ENCODE peak calls at places on chromosomes 3 and 15, in four cellular contexts. I is heart left ventricle, M is neural progenitor cell, K is ovary. Y is an unnamed sample. For H3K4me1, the result is how much of the 10 kb centered on the place peaks cover.

GRCh38 chr15:68383161-68384074 is 48.5 kb downstream of the ITGA11 start:
- DNase-seq in K (no peak), M (peak), I (peak), Y (no peak)

GRCh38 chr15:77983708-77984445 is 93.6 kb downstream of the TBC1D2B start:
- DNase-seq in M (no peak), I (peak), K (peak), Y (no peak)

GRCh38 chr3:112966633-112967032 is 8.3 kb downstream of the CD200R1 start:
- DNase-seq in I (no peak), K (no peak), M (no peak), Y (no peak)

GRCh38 chr15:90664650-90665287 is 52.4 kb upstream of the BLM start:
- DNase-seq in M (no peak), K (peak), I (peak), Y (peak)

GRCh38 chr15:65986416-65986815 is 117.1 kb downstream of the RAB11A start:
- DNase-seq in K (no peak), M (no peak), I (no peak), Y (no peak)

GRCh38 chr3:82568776-82569338 is 807.4 kb upstream of the GBE1 start:
- DNase-seq in K (no peak), I (no peak), M (no peak), Y (no peak)

GRCh38 chr15:32986147-32986546 is 208.4 kb downstream of the FMN1 start:
- DNase-seq in K (no peak), I (no peak), M (no peak), Y (no peak)

GRCh38 chr3:34678580-34678979 is 880.1 kb downstream of the PDCD6IP start:
- DNase-seq in K (no peak), I (no peak), M (no peak), Y (no peak)

GRCh38 chr15:39028069-39028468 is 463.5 kb upstream of the RASGRP1 start:
- DNase-seq in M (no peak), I (peak), K (no peak), Y (peak)

GRCh38 chr3:125116311-125117069 is 60.7 kb upstream of the HEG1 start:
- DNase-seq in I (peak), M (no peak), K (no peak), Y (no peak)

GRCh38 chr15:71632571-71633195 is 177.7 kb upstream of the NR2E3 start:
- DNase-seq in M (no peak), K (no peak), I (no peak), Y (no peak)

GRCh38 chr3:72332036-72332435 is 516.2 kb downstream of the SHQ1 start:
- DNase-seq in M (no peak), K (no peak), I (no peak), Y (no peak)

GRCh38 chr3:117407317-117407716 is 697.7 kb downstream of the TUSC7 start:
- DNase-seq in K (no peak), M (peak), I (no peak), Y (no peak)

GRCh38 chr15:31265871-31266711 is 60.5 kb upstream of the KLF13 start:
- DNase-seq in I (peak), K (no peak), M (peak), Y (peak)

GRCh38 chr3:29639621-29640290 is 358.9 kb downstream of the RBMS3 start:
- DNase-seq in K (no peak), I (no peak), M (no peak), Y (no peak)

GRCh38 chr15:33160054-33160453 is 34.5 kb downstream of the FMN1 start:
- DNase-seq in I (no peak), M (no peak), K (no peak), Y (no peak)

GRCh38 chr3:8827641-8828040 is 58.2 kb upstream of the OXTR start:
- DNase-seq in K (no peak), M (no peak), I (no peak), Y (no peak)

GRCh38 chr3:189701934-189702693 is 70.9 kb downstream of the TP63 start:
- DNase-seq in K (no peak), I (no peak), M (peak), Y (no peak)

GRCh38 chr3:154904328-154904727 is 175.8 kb upstream of the MME start:
- DNase-seq in M (peak), K (no peak), I (no peak), Y (no peak)
- TF ChIP-seq CTCF in M (peak), K (no peak), I (peak), Y (peak)

DNA sequence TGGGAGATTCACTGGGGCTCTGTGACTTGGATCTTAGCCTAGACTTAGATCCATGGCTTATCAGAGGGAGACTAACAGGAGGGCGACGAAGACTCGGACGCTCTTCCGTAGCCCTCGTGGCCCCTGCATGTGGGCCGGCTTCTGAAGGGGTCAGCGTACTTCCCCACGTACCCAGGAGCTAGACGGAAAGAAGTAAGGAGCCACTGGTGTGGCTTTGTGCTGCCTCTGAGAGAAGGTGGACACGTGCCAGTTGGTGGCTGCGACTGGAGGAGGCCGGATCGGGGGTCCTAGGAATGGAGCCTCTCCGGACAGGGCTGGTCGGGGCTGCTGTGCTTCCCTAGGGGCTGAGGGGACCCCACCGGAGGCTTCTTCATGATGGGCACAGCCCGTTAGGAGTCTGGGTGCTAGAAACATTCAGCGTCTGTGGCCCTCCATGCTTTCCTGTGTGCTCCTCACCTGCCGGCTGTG is 1.0 kb downstream of the NRROS start:
- DNase-seq in M (no peak), I (no peak), K (no peak), Y (no peak)
- H3K4me3 ChIP-seq in M (no peak), I (peak), K (no peak), Y (peak)

DNA sequence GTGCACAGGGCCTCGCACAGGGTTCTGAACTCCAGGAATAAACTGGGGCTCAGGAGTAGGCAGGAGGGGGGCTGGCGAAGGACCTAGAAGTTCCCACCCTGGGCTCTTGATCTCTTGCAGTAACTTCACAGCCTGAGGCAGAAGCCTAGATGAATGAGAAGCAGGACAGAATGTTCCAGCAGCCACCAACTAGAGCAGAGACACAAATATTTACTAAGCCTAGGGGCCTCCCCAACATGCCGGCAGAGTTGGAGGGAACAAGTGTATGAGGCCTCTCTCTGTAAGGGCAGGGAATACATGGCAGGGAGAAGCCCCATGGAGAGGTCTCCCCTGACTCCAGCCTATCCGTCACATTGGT is 25.3 kb upstream of the C15orf39 start:
- DNase-seq in K (peak), I (no peak), M (no peak), Y (no peak)
- H3K4me1 ChIP-seq in K (under half), I (under half), M (under half), Y (under half)

DNA sequence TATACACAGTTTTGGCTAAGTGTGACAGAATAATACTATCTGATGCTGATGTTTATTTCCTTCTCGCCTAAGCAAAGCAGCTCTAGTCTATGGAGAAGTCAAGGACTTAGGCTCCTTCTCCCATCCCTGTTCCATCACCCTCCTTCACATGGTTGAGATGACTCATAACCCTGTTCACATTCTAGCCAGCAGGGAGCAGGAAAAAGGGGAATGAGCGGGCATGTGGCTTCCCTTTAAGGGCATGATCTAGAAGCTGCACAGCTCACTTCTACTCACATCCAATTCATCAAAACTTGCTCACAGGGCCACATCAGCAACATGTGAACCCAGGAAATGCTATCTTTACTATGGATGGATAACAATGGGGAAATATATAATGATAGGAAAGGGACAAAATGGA is 40.9 kb downstream of the CBLB start:
- DNase-seq in K (peak), I (peak), M (no peak), Y (no peak)
- TF ChIP-seq CTCF in K (no peak), I (peak), M (no peak), Y (peak)

GRCh38 chr3:188091746-188092145 is 62.2 kb upstream of the LPP start:
- DNase-seq in K (no peak), M (no peak), I (no peak), Y (no peak)
- H3K4me3 ChIP-seq in K (no peak), M (no peak), I (no peak), Y (no peak)

Y was measured in left ventricle myocardium inferior.